ENCODE peak calls at places on chromosomes 16 and 17, in six cellular contexts. R, C, S, I, L and Q are unnamed samples. For H3K9me3, the result is how much of the 10 kb centered on the place peaks cover.

GRCh38 chr16:11374255-11374654 is 29.0 kb downstream of the RMI2 start:
- DNase-seq in I (no peak), R (no peak), C (peak), L (peak), S (no peak), Q (no peak)

GRCh38 chr17:44969144-44969780 is 1.2 kb upstream of the C1QL1 start:
- DNase-seq in I (no peak), C (no peak), R (no peak), L (no peak), S (no peak), Q (no peak)

GRCh38 chr17:63838586-63839184 is 3.8 kb downstream of the SMARCD2 start:
- DNase-seq in I (peak), C (peak), L (peak), R (peak), S (no peak), Q (no peak)

GRCh38 chr16:59342669-59343068 is 608.6 kb upstream of the GOT2 start:
- DNase-seq in L (no peak), C (no peak), S (no peak), I (no peak), R (no peak), Q (no peak)

GRCh38 chr16:64167851-64168770 is 953.8 kb downstream of the CDH11 start:
- DNase-seq in I (no peak), S (no peak), L (no peak), R (no peak), C (no peak), Q (no peak)

GRCh38 chr17:72407336-72408121 is 286.7 kb downstream of the SOX9 start:
- DNase-seq in I (peak), R (peak), C (peak), L (no peak), S (no peak), Q (peak)

GRCh38 chr16:89350701-89351380 is 133.3 kb downstream of the ZNF778 start:
- DNase-seq in I (no peak), L (peak), R (peak), S (no peak), C (no peak), Q (no peak)

GRCh38 chr17:81483085-81483861 is 29.3 kb downstream of the ACTG1 start:
- DNase-seq in L (no peak), R (no peak), I (peak), C (no peak), S (no peak), Q (no peak)

GRCh38 chr17:57499648-57500049 is 243.3 kb downstream of the MSI2 start:
- DNase-seq in R (no peak), S (no peak), L (no peak), C (no peak), I (no peak), Q (no peak)

GRCh38 chr17:55668581-55668980 is 54.1 kb downstream of the TMEM100 start:
- DNase-seq in L (no peak), C (no peak), S (no peak), R (no peak), I (no peak), Q (no peak)

GRCh38 chr17:67689534-67690177 is 28.1 kb upstream of the NOL11 start:
- DNase-seq in S (peak), L (no peak), I (peak), C (peak), R (peak), Q (peak)

GRCh38 chr17:32503251-32504165 is 16.7 kb downstream of the CDK5R1 start:
- DNase-seq in R (peak), S (no peak), C (peak), L (peak), I (no peak), Q (no peak)

GRCh38 chr17:69763503-69763902 is 311.5 kb upstream of the KCNJ16 start:
- DNase-seq in L (no peak), S (no peak), I (no peak), C (peak), R (peak), Q (no peak)

GRCh38 chr16:78524066-78524595 is 424.7 kb downstream of the WWOX start:
- DNase-seq in C (no peak), R (no peak), I (no peak), S (no peak), L (no peak), Q (no peak)

GRCh38 chr16:86523166-86523740 is 12.9 kb downstream of the FOXF1 start:
- DNase-seq in R (no peak), C (no peak), I (no peak), L (peak), S (no peak), Q (no peak)

GRCh38 chr17:47901423-47901822 is 5.4 kb downstream of the SP2 start:
- DNase-seq in S (no peak), I (no peak), R (no peak), L (no peak), C (no peak), Q (no peak)
- H3K4me3 ChIP-seq in S (no peak), I (no peak), R (no peak), L (no peak), C (no peak), Q (no peak)

GRCh38 chr16:35749253-35750141 is 2290.1 kb downstream of the TP53TG3F start:
- DNase-seq in I (no peak), L (no peak), C (no peak), S (no peak), R (no peak), Q (no peak)
- H3K9me3 ChIP-seq in I (under half), L (under half), C (under half), S (under half), R (under half), Q (half or more)

GRCh38 chr17:2061441-2061797 is 6.5 kb downstream of the HIC1 start:
- DNase-seq in L (no peak), S (no peak), R (no peak), I (no peak), C (peak), Q (no peak)
- H3K27ac ChIP-seq in L (peak), S (no peak), R (no peak), I (peak), C (peak), Q (peak)

DNA sequence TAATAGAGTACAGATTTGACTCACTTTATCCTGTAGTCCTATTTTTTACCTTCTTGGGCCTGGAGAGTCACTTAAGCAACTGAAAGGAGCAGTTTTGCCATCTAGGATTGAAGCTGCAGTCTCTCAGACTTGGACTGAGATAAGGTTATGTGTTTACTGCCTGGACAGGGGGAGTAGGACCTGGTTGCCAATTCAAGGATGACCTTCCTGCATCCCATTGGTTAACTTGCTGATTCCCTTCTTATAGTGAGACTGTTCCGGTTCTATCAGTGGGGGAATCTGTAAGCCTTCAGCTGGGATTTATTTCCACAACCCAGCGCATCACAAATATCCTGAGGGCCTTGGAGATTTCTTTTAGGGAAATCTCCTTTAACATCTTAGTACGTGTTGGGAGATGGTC is 2.9 kb downstream of the UBN1 start:
- DNase-seq in R (no peak), I (no peak), S (no peak), C (peak), L (no peak), Q (no peak)
- H3K4me3 ChIP-seq in R (peak), I (peak), S (no peak), C (peak), L (peak), Q (peak)